ENCODE peak calls at places on chromosomes 6 and 20, in ten cellular contexts. One of them, this sample, is unnamed.
A peak's percentile ranks its signal among the peaks of the same experiment; 100 is the strongest.

GRCh38 chr20:36830791-36831691 is 44.9 kb upstream of the TLDC2 start:
- DNase-seq in GM12865: no peak
- DNase-seq in IMR-90: peak; percentile 23
- DNase-seq in choroid plexus epithelial cell: peak; percentile 23
- DNase-seq in mucosa of descending colon: peak; percentile 60
- DNase-seq in psoas muscle: peak; percentile 74
- DNase-seq in body of pancreas: no peak
- DNase-seq in esophagus squamous epithelium: no peak
- DNase-seq in AG04449: no peak
- DNase-seq in AG10803: peak; percentile 66
- DNase-seq in this sample: no peak

GRCh38 chr6:137094411-137095008 is 49.7 kb upstream of the IL20RA start:
- DNase-seq in AG04449: peak; percentile 12
- DNase-seq in choroid plexus epithelial cell: peak; percentile 92
- DNase-seq in IMR-90: peak; percentile 67
- DNase-seq in AG10803: peak; percentile 70
- DNase-seq in esophagus squamous epithelium: no peak
- DNase-seq in GM12865: peak; percentile 88
- DNase-seq in mucosa of descending colon: no peak
- DNase-seq in psoas muscle: peak; percentile 39
- DNase-seq in body of pancreas: peak; percentile 73
- DNase-seq in this sample: peak; percentile 76

GRCh38 chr20:652611-653109 is 340 bp downstream of the SRXN1 start:
- DNase-seq in GM12865: no peak
- DNase-seq in mucosa of descending colon: peak; percentile 66
- DNase-seq in psoas muscle: no peak
- DNase-seq in body of pancreas: peak; percentile 27
- DNase-seq in choroid plexus epithelial cell: peak; percentile 62
- DNase-seq in AG04449: no peak
- DNase-seq in AG10803: no peak
- DNase-seq in IMR-90: peak; percentile 44
- DNase-seq in esophagus squamous epithelium: no peak
- DNase-seq in this sample: no peak

GRCh38 chr20:50772418-50773185 is 22.3 kb upstream of the BCAS4 start:
- DNase-seq in esophagus squamous epithelium: no peak
- DNase-seq in body of pancreas: no peak
- DNase-seq in mucosa of descending colon: no peak
- DNase-seq in choroid plexus epithelial cell: no peak
- DNase-seq in IMR-90: no peak
- DNase-seq in psoas muscle: no peak
- DNase-seq in GM12865: no peak
- DNase-seq in AG10803: no peak
- DNase-seq in AG04449: no peak
- DNase-seq in this sample: no peak

GRCh38 chr6:6721606-6722005 is 133.1 kb downstream of the LY86 start:
- DNase-seq in body of pancreas: peak; percentile 56
- DNase-seq in IMR-90: no peak
- DNase-seq in mucosa of descending colon: no peak
- DNase-seq in esophagus squamous epithelium: no peak
- DNase-seq in psoas muscle: no peak
- DNase-seq in choroid plexus epithelial cell: no peak
- DNase-seq in GM12865: no peak
- DNase-seq in AG04449: no peak
- DNase-seq in AG10803: no peak
- DNase-seq in this sample: no peak

GRCh38 chr6:56534680-56535419 is 107.8 kb downstream of the DST start:
- DNase-seq in body of pancreas: no peak
- DNase-seq in esophagus squamous epithelium: no peak
- DNase-seq in choroid plexus epithelial cell: no peak
- DNase-seq in IMR-90: no peak
- DNase-seq in mucosa of descending colon: no peak
- DNase-seq in AG04449: no peak
- DNase-seq in psoas muscle: no peak
- DNase-seq in GM12865: no peak
- DNase-seq in AG10803: no peak
- DNase-seq in this sample: no peak

GRCh38 chr20:63191400-63191799 is 24.5 kb downstream of the YTHDF1 start:
- DNase-seq in mucosa of descending colon: peak; percentile 92
- DNase-seq in AG04449: no peak
- DNase-seq in psoas muscle: no peak
- DNase-seq in IMR-90: peak; percentile 19
- DNase-seq in AG10803: no peak
- DNase-seq in body of pancreas: peak; percentile 64
- DNase-seq in GM12865: no peak
- DNase-seq in esophagus squamous epithelium: no peak
- DNase-seq in choroid plexus epithelial cell: no peak
- DNase-seq in this sample: peak; percentile 91

GRCh38 chr6:169677096-169677495 is 24.7 kb downstream of the WDR27 start:
- DNase-seq in AG10803: no peak
- DNase-seq in mucosa of descending colon: no peak
- DNase-seq in AG04449: no peak
- DNase-seq in psoas muscle: no peak
- DNase-seq in IMR-90: peak; percentile 8
- DNase-seq in esophagus squamous epithelium: no peak
- DNase-seq in GM12865: no peak
- DNase-seq in choroid plexus epithelial cell: no peak
- DNase-seq in body of pancreas: no peak
- DNase-seq in this sample: no peak

GRCh38 chr6:31203345-31203979 is 33.0 kb upstream of the POU5F1 start:
- DNase-seq in GM12865: peak; percentile 90
- DNase-seq in psoas muscle: no peak
- DNase-seq in body of pancreas: peak; percentile 59
- DNase-seq in mucosa of descending colon: peak; percentile 62
- DNase-seq in choroid plexus epithelial cell: peak; percentile 55
- DNase-seq in AG10803: no peak
- DNase-seq in IMR-90: peak; percentile 71
- DNase-seq in AG04449: no peak
- DNase-seq in esophagus squamous epithelium: no peak
- DNase-seq in this sample: peak; percentile 98

GRCh38 chr6:156659317-156660198 is 117.6 kb upstream of the ARID1B start:
- DNase-seq in IMR-90: no peak
- DNase-seq in psoas muscle: no peak
- DNase-seq in esophagus squamous epithelium: no peak
- DNase-seq in mucosa of descending colon: no peak
- DNase-seq in body of pancreas: no peak
- DNase-seq in AG10803: no peak
- DNase-seq in GM12865: peak; percentile 43
- DNase-seq in choroid plexus epithelial cell: no peak
- DNase-seq in AG04449: no peak
- DNase-seq in this sample: no peak

GRCh38 chr6:43019152-43019551 is 2.3 kb upstream of the RRP36 start:
- DNase-seq in psoas muscle: no peak
- DNase-seq in choroid plexus epithelial cell: no peak
- DNase-seq in body of pancreas: no peak
- DNase-seq in AG10803: no peak
- DNase-seq in AG04449: no peak
- DNase-seq in IMR-90: no peak
- DNase-seq in mucosa of descending colon: no peak
- DNase-seq in GM12865: no peak
- DNase-seq in esophagus squamous epithelium: no peak
- DNase-seq in this sample: no peak

GRCh38 chr6:43016935-43017334 is 2.9 kb downstream of the KLHDC3 start:
- DNase-seq in body of pancreas: no peak
- DNase-seq in GM12865: no peak
- DNase-seq in mucosa of descending colon: no peak
- DNase-seq in esophagus squamous epithelium: no peak
- DNase-seq in AG10803: no peak
- DNase-seq in IMR-90: no peak
- DNase-seq in choroid plexus epithelial cell: no peak
- DNase-seq in AG04449: no peak
- DNase-seq in psoas muscle: peak; percentile 33
- DNase-seq in this sample: no peak

GRCh38 chr6:43013843-43014433 is at the start of the genes KLHDC3 and MEA1:
- DNase-seq in esophagus squamous epithelium: peak; percentile 96
- DNase-seq in choroid plexus epithelial cell: peak; percentile 100
- DNase-seq in body of pancreas: peak; percentile 100
- DNase-seq in IMR-90: peak; percentile 100
- DNase-seq in GM12865: peak; percentile 100
- DNase-seq in AG10803: peak; percentile 100
- DNase-seq in mucosa of descending colon: peak; percentile 99
- DNase-seq in psoas muscle: peak; percentile 99
- DNase-seq in AG04449: peak; percentile 99
- DNase-seq in this sample: peak; percentile 100

GRCh38 chr6:43014434-43014909 is 423 bp downstream of the KLHDC3 start:
- DNase-seq in mucosa of descending colon: no peak
- DNase-seq in IMR-90: peak; percentile 45
- DNase-seq in body of pancreas: no peak
- DNase-seq in AG04449: no peak
- DNase-seq in choroid plexus epithelial cell: peak; percentile 61
- DNase-seq in GM12865: no peak
- DNase-seq in AG10803: peak; percentile 49
- DNase-seq in esophagus squamous epithelium: no peak
- DNase-seq in psoas muscle: no peak
- DNase-seq in this sample: no peak

DNA sequence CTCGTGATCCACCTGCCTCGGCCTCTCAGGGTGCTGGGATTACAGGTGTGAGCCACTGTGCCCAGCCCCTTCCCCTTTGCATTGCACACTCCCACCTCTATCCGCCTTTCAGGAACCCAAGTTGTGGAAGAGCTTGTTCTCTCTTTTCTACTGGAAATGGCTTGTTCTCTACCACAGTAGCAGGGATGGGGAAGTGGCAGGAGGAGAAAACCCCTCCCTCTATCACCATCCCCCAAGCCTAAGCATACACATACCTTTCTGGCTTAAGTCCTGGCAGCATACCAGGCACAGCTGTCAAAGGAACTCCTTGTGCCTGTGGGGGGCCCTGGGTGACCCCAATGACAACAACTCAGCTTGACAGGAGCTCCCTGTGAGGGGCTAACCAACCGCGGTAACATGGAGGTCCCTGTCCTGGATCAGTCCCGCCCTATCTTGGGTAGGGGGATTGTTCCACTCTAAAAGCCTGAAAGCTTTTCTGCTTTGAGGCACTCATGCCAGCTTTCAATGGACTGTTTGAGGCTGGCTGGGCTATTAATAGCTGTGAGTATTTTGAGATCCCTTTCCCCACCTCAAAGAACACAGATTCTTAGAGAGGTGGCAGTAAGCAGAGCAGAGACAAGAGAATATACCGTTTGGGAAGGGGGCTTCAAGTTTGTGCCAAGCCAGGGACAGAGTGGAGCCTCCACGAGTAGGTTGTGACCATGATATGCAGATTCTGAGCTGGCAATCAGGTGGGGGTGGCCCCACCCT is 2.3 kb downstream of the KLHDC3 start:
- DNase-seq in choroid plexus epithelial cell: peak; percentile 11
- DNase-seq in IMR-90: no peak
- DNase-seq in mucosa of descending colon: no peak
- DNase-seq in psoas muscle: no peak
- DNase-seq in esophagus squamous epithelium: no peak
- DNase-seq in AG04449: no peak
- DNase-seq in AG10803: no peak
- DNase-seq in body of pancreas: no peak
- DNase-seq in GM12865: no peak
- DNase-seq in this sample: no peak
- TF ChIP-seq CTCF in choroid plexus epithelial cell: no peak
- TF ChIP-seq CTCF in IMR-90: no peak
- TF ChIP-seq CTCF in mucosa of descending colon: no peak
- TF ChIP-seq CTCF in psoas muscle: no peak
- TF ChIP-seq CTCF in esophagus squamous epithelium: no peak
- TF ChIP-seq CTCF in AG04449: no peak
- TF ChIP-seq CTCF in AG10803: no peak
- TF ChIP-seq CTCF in body of pancreas: no peak
- TF ChIP-seq CTCF in GM12865: no peak
- TF ChIP-seq CTCF in this sample: no peak

DNA sequence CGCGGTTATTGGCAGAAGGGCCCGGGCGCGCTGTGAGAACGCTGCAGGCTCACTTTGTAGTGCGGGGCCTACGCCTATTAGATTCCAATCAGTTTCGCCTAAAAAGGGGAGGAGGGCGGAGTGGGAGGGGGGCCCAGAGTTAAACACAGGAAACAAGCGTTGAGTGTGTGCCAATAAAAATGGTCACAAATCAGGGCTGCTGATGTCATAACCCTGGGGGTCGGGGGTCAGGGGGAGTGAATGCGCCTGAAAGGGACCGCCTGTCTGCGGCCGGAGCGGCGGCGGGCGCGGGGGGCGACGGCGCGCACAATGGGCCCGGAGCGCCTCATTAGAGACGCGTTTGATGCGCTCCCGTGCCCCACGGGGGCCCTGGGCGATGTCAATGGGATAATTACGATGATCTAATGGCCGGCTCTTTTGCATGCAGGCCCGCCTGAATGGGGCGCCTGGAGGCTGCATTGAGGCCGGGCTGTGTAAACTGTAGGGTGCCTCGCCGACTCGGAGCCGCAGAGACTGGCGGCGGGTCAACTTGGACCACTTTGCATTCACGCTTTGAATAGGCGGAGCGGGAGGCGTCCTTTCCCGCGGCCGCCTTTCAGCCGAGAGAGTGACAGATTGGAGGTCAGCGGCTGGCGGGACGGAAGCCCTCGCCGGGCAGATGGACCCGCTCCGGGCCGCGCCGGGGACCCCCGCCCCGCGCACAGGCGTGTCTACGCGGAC is 296.0 kb downstream of the TFAP2C start:
- DNase-seq in GM12865: no peak
- DNase-seq in esophagus squamous epithelium: no peak
- DNase-seq in choroid plexus epithelial cell: no peak
- DNase-seq in AG04449: no peak
- DNase-seq in psoas muscle: no peak
- DNase-seq in body of pancreas: peak; percentile 32
- DNase-seq in mucosa of descending colon: no peak
- DNase-seq in IMR-90: no peak
- DNase-seq in AG10803: no peak
- DNase-seq in this sample: no peak
- H3K4me3 ChIP-seq in GM12865: no peak overlapping the region
- H3K4me3 ChIP-seq in esophagus squamous epithelium: peak overlapping the region; percentile 11
- H3K4me3 ChIP-seq in choroid plexus epithelial cell: peak overlapping the region; percentile 5
- H3K4me3 ChIP-seq in AG04449: peak overlapping the region; percentile 8
- H3K4me3 ChIP-seq in psoas muscle: peak overlapping the region; percentile 22
- H3K4me3 ChIP-seq in body of pancreas: no peak overlapping the region
- H3K4me3 ChIP-seq in mucosa of descending colon: no peak overlapping the region
- H3K4me3 ChIP-seq in IMR-90: no peak overlapping the region
- H3K4me3 ChIP-seq in AG10803: peak overlapping the region; percentile 9
- H3K4me3 ChIP-seq in this sample: no peak overlapping the region

DNA sequence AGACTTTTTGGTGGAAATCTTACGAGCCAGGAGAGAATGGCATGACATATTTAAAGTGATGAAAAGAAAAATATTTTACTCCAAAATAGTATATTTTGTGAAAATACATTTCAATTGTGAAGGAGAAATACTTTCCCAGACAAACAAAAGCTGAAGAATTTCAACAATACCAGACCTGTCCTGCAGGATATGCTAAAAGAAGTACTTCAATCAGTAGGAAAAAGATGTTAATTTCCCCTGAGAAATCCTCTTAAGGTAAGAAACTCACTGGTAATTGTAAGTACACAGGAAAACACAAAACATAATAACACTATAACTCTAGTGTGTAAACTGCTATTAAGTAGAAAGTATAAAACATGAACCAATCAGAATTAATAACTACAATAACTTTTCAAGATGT is 341.8 kb upstream of the GJE1 start:
- DNase-seq in body of pancreas: no peak
- DNase-seq in choroid plexus epithelial cell: no peak
- DNase-seq in IMR-90: no peak
- DNase-seq in mucosa of descending colon: no peak
- DNase-seq in psoas muscle: no peak
- DNase-seq in esophagus squamous epithelium: no peak
- DNase-seq in AG04449: no peak
- DNase-seq in GM12865: no peak
- DNase-seq in AG10803: no peak
- DNase-seq in this sample: no peak
- TF ChIP-seq CTCF in body of pancreas: no peak
- TF ChIP-seq CTCF in choroid plexus epithelial cell: no peak
- TF ChIP-seq CTCF in IMR-90: no peak
- TF ChIP-seq CTCF in mucosa of descending colon: no peak
- TF ChIP-seq CTCF in psoas muscle: no peak
- TF ChIP-seq CTCF in esophagus squamous epithelium: no peak
- TF ChIP-seq CTCF in AG04449: no peak
- TF ChIP-seq CTCF in GM12865: no peak
- TF ChIP-seq CTCF in AG10803: no peak
- TF ChIP-seq CTCF in this sample: no peak

GRCh38 chr20:21505810-21506530 is 7.9 kb downstream of the NKX2-2 start:
- DNase-seq in AG04449: no peak
- DNase-seq in psoas muscle: no peak
- DNase-seq in esophagus squamous epithelium: no peak
- DNase-seq in body of pancreas: peak; percentile 34
- DNase-seq in choroid plexus epithelial cell: peak; percentile 47
- DNase-seq in GM12865: peak; percentile 65
- DNase-seq in AG10803: peak; percentile 29
- DNase-seq in IMR-90: peak; percentile 20
- DNase-seq in mucosa of descending colon: no peak
- DNase-seq in this sample: no peak
- H3K4me3 ChIP-seq in AG04449: peak overlapping the region; percentile 51
- H3K4me3 ChIP-seq in psoas muscle: peak overlapping the region; percentile 62
- H3K4me3 ChIP-seq in esophagus squamous epithelium: peak overlapping the region; percentile 7
- H3K4me3 ChIP-seq in body of pancreas: no peak overlapping the region
- H3K4me3 ChIP-seq in choroid plexus epithelial cell: peak overlapping the region; percentile 48
- H3K4me3 ChIP-seq in GM12865: peak overlapping the region; percentile 49
- H3K4me3 ChIP-seq in AG10803: peak overlapping the region; percentile 55
- H3K4me3 ChIP-seq in IMR-90: peak overlapping the region; percentile 42
- H3K4me3 ChIP-seq in mucosa of descending colon: no peak overlapping the region
- H3K4me3 ChIP-seq in this sample: peak overlapping the region; percentile 46

This sample was measured in bronchial epithelial cell.